ENCODE peak calls at places on chromosomes 4 and X, in nine cellular contexts. H, M, B, D, Z, R, S, P and F are unnamed samples.

GRCh38 chr4:61580721-61581377 is 380.7 kb downstream of the ADGRL3 start:
- DNase-seq in Z (no peak), H (no peak), R (no peak), P (no peak), B (no peak), M (no peak), S (no peak), D (no peak), F (no peak)

GRCh38 chrX:130395341-130395740 is 6.4 kb upstream of the RBMX2 start:
- DNase-seq in P (no peak), B (no peak), H (no peak), R (no peak), M (no peak), D (no peak), Z (no peak), S (no peak), F (no peak)

GRCh38 chr4:107183155-107183774 is 147.2 kb upstream of the DKK2 start:
- DNase-seq in H (peak; percentile 56), P (peak; percentile 12), D (no peak), M (no peak), S (peak; percentile 58), R (peak; percentile 51), B (no peak), Z (peak; percentile 11), F (no peak)

GRCh38 chr4:93573285-93573684 is 255.3 kb upstream of the ATOH1 start:
- DNase-seq in R (no peak), B (no peak), S (no peak), P (no peak), Z (no peak), H (no peak), M (no peak), D (no peak), F (no peak)

GRCh38 chrX:20061869-20062254 is 54.8 kb downstream of the MAP7D2 start:
- DNase-seq in M (no peak), B (peak; percentile 4), S (no peak), R (no peak), Z (no peak), P (peak; percentile 7), D (no peak), H (no peak), F (no peak)

GRCh38 chr4:134700251-134700650 is 498.7 kb upstream of the PABPC4L start:
- DNase-seq in R (no peak), H (no peak), D (no peak), M (no peak), Z (no peak), S (no peak), P (no peak), B (no peak), F (no peak)

GRCh38 chrX:109954333-109954732 is 48.6 kb upstream of the TMEM164 start:
- DNase-seq in P (no peak), H (no peak), D (no peak), Z (no peak), R (no peak), M (no peak), B (no peak), S (no peak), F (no peak)

GRCh38 chrX:27354021-27354420 is 109.1 kb downstream of the PPP4R3C start:
- DNase-seq in P (no peak), S (no peak), M (no peak), B (no peak), H (no peak), Z (no peak), D (no peak), R (no peak), F (no peak)

GRCh38 chr4:86976801-86977485 is 42.1 kb downstream of the AFF1 start:
- DNase-seq in P (no peak), R (no peak), D (no peak), Z (no peak), S (no peak), H (no peak), B (no peak), M (no peak), F (no peak)

GRCh38 chrX:115892787-115893671 is 277.5 kb upstream of the AGTR2 start:
- DNase-seq in R (peak; percentile 63), Z (no peak), H (no peak), B (no peak), P (peak; percentile 61), M (peak; percentile 70), D (peak; percentile 63), S (peak; percentile 82), F (peak; percentile 82)

GRCh38 chrX:17814557-17814956 is 46.5 kb downstream of the RAI2 start:
- DNase-seq in Z (no peak), R (no peak), M (no peak), D (no peak), B (no peak), P (no peak), S (no peak), H (no peak), F (no peak)

GRCh38 chr4:48194986-48195773 is 61.1 kb upstream of the TXK start:
- DNase-seq in S (no peak), M (no peak), P (no peak), R (no peak), D (no peak), B (no peak), Z (no peak), H (no peak), F (no peak)

GRCh38 chrX:37746268-37746931 is 33.5 kb upstream of the CYBB start:
- DNase-seq in P (no peak), Z (no peak), M (no peak), S (no peak), B (no peak), R (no peak), H (no peak), D (no peak), F (no peak)

GRCh38 chrX:154441984-154442707 is 1.8 kb upstream of the FAM50A start:
- DNase-seq in Z (no peak), P (no peak), M (peak; percentile 57), H (no peak), R (no peak), S (no peak), D (no peak), B (no peak), F (no peak)

GRCh38 chrX:154444755-154445246 is 860 bp downstream of the FAM50A start:
- DNase-seq in M (no peak), D (no peak), Z (no peak), P (no peak), B (no peak), R (no peak), S (no peak), H (no peak), F (no peak)

GRCh38 chrX:154445776-154446175 is 1.8 kb downstream of the FAM50A start:
- DNase-seq in P (no peak), R (no peak), M (no peak), Z (no peak), D (no peak), H (no peak), B (no peak), S (no peak), F (no peak)

GRCh38 chrX:154443479-154443910 is 446 bp upstream of the FAM50A start:
- DNase-seq in B (no peak), D (no peak), M (no peak), R (no peak), P (peak; percentile 12), H (no peak), Z (peak; percentile 20), S (no peak), F (no peak)

GRCh38 chrX:154444001-154444754 is at the start of gene FAM50A:
- DNase-seq in H (peak; percentile 87), R (peak; percentile 85), Z (peak; percentile 78), S (peak; percentile 92), M (peak; percentile 82), P (peak; percentile 80), D (peak; percentile 78), B (peak; percentile 67), F (peak; percentile 56)
- TF ChIP-seq POLR2A in H (peak; percentile 61), R (no peak), Z (peak; percentile 80), S (no peak), M (no peak), P (peak; percentile 85), D (no peak), B (peak; percentile 41), F (no peak)

DNA sequence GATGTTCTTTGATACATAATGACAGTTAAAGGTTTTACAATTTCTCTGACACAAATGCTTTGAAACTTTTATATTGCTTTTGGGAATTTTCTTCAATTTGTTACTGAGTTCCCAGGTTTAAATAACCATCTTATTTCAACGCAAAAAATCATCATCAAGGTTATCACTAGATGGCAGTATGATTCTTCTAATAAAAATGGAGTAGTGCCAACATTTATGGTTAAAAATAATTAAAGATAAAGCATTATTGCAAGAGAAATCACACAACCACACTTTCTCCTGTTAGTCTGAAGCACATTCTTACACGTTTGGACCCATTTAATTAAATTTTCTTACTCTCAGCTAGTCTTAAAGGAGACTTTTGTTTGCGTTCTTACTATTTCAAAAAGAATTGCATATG is 611.3 kb upstream of the CPXCR1 start:
- DNase-seq in D (no peak), P (no peak), M (no peak), Z (no peak), B (no peak), S (no peak), H (no peak), R (no peak), F (no peak)
- TF ChIP-seq CTCF in D (peak; percentile 13), P (no peak), M (no peak), Z (no peak), B (no peak), S (no peak), H (no peak), R (no peak), F (no peak)

GRCh38 chr4:37686373-37687174 is at the start of gene RELL1:
- DNase-seq in P (peak; percentile 99), Z (peak; percentile 100), R (peak; percentile 98), D (peak; percentile 100), H (peak; percentile 100), S (peak; percentile 100), B (peak; percentile 99), M (peak; percentile 100), F (peak; percentile 100)
- H3K4me3 ChIP-seq in P (peak within 1 kb of the TSS; percentile 85), Z (peak within 1 kb of the TSS; percentile 83), R (peak within 1 kb of the TSS; percentile 64), D (peak within 1 kb of the TSS; percentile 89), H (peak within 1 kb of the TSS; percentile 68), S (peak within 1 kb of the TSS; percentile 85), B (peak within 1 kb of the TSS; percentile 99), M (peak within 1 kb of the TSS; percentile 75), F (peak within 1 kb of the TSS; percentile 74)

GRCh38 chrX:46447384-46447783 is 97.8 kb downstream of the ZNF674 start:
- DNase-seq in S (no peak), H (peak; percentile 52), D (no peak), R (no peak), M (no peak), B (peak; percentile 5), Z (no peak), P (no peak), F (no peak)

GRCh38 chrX:46444011-46444410 is 101.2 kb downstream of the ZNF674 start:
- DNase-seq in M (no peak), B (no peak), H (no peak), D (no peak), S (no peak), Z (no peak), R (peak; percentile 14), P (no peak), F (no peak)

DNA sequence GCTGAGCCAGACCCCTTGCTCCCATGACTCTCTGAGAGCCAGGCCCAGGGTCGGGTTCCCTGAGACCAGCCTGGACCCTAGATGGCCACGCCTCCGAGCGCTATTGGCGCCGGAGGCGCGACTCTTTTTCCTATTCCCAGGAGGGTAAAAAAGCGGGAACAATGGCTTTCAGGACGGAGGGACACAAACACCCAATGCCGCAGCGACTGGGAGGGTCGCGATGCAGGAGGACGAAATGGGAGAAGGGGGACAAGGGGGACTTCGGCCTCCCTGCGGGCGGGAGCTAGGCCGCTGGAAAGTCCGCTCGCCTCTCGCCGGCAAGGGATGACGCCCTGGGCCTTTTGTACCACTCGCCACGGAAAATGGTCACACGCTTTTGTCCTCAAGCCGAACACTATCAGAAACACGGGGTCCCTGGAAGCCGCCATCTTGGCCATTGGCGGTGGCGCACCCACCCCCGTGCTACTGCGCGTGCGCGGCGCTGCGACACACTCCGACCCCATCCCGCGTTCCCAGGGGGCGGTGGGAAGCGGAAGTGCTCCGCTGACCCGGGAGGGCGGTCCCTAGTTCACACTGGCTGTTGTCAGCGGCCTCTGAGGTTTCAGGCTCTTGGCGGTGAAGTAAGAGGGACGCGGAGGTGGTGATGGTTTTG is 98.4 kb downstream of the ZNF674 start:
- DNase-seq in P (peak; percentile 86), H (peak; percentile 91), R (peak; percentile 84), B (peak; percentile 76), D (peak; percentile 89), M (peak; percentile 80), S (peak; percentile 93), Z (peak; percentile 81), F (peak; percentile 69)
- TF ChIP-seq POLR2A in P (peak; percentile 64), H (peak; percentile 53), R (peak; percentile 73), B (peak; percentile 18), D (no peak), M (no peak), S (peak; percentile 39), Z (peak; percentile 35), F (no peak)